ENCODE peak calls at places on chromosomes 3 and 15, in nine cellular contexts. M is heart left ventricle; Z is CD8-positive, alpha-beta T cell; S is fibroblast of lung; C is OCI-LY7; D is CD4-positive, alpha-beta T cell; G is cardiac fibroblast; O is heart right ventricle; Y is tibial artery. R is an unnamed sample.

GRCh38 chr15:60000824-60001641 is 3.1 kb upstream of the FOXB1 start:
- DNase-seq in M (no peak), Z (no peak), S (peak; percentile 19), C (no peak), D (no peak), G (no peak), O (no peak), Y (no peak), R (no peak)

GRCh38 chr15:37133619-37134018 is 33.3 kb upstream of the MEIS2 start:
- DNase-seq in M (no peak), Z (no peak), S (peak; percentile 61), C (peak; percentile 9), D (no peak), G (peak; percentile 68), O (no peak), Y (no peak), R (no peak)

GRCh38 chr3:29420106-29420505 is 139.2 kb downstream of the RBMS3 start:
- DNase-seq in M (no peak), Z (no peak), S (no peak), C (no peak), D (no peak), G (no peak), O (no peak), Y (no peak), R (no peak)

GRCh38 chr3:13880811-13881156 is 913 bp upstream of the WNT7A start:
- DNase-seq in M (no peak), Z (no peak), S (no peak), C (no peak), D (no peak), G (no peak), O (no peak), Y (no peak), R (no peak)

GRCh38 chr3:194042947-194043346 is 93.0 kb upstream of the HES1 start:
- DNase-seq in M (no peak), Z (no peak), S (peak; percentile 18), C (no peak), D (no peak), G (peak; percentile 18), O (no peak), Y (no peak), R (no peak)

GRCh38 chr15:90871097-90871715 is 2.8 kb downstream of the FURIN start:
- DNase-seq in M (peak; percentile 78), Z (no peak), S (peak; percentile 28), C (peak; percentile 50), D (peak; percentile 27), G (peak; percentile 38), O (peak; percentile 53), Y (no peak), R (no peak)

GRCh38 chr3:187954486-187955075 is 199.4 kb upstream of the LPP start:
- DNase-seq in M (no peak), Z (no peak), S (peak; percentile 87), C (no peak), D (no peak), G (peak; percentile 63), O (no peak), Y (no peak), R (no peak)

GRCh38 chr3:56612146-56612545 is 55.2 kb downstream of the CCDC66 start:
- DNase-seq in M (no peak), Z (no peak), S (no peak), C (no peak), D (no peak), G (no peak), O (no peak), Y (no peak), R (no peak)

GRCh38 chr3:192246847-192247520 is 480.4 kb downstream of the FGF12 start:
- DNase-seq in M (no peak), Z (no peak), S (no peak), C (no peak), D (no peak), G (no peak), O (no peak), Y (no peak), R (no peak)

GRCh38 chr3:173748140-173748539 is 350.6 kb downstream of the NLGN1 start:
- DNase-seq in M (no peak), Z (no peak), S (no peak), C (no peak), D (no peak), G (peak; percentile 22), O (no peak), Y (no peak), R (no peak)

GRCh38 chr3:156443079-156443478 is 111.8 kb downstream of the SSR3 start:
- DNase-seq in M (no peak), Z (no peak), S (no peak), C (no peak), D (no peak), G (peak; percentile 34), O (no peak), Y (no peak), R (no peak)

GRCh38 chr15:95111969-95112368 is 880.6 kb downstream of the MCTP2 start:
- DNase-seq in M (no peak), Z (no peak), S (no peak), C (no peak), D (no peak), G (no peak), O (no peak), Y (no peak), R (no peak)

GRCh38 chr3:100001514-100002270 is 112.6 kb downstream of the FILIP1L start:
- DNase-seq in M (no peak), Z (no peak), S (no peak), C (no peak), D (no peak), G (no peak), O (no peak), Y (no peak), R (no peak)

GRCh38 chr3:114155370-114155821 is 23.5 kb downstream of the DRD3 start:
- DNase-seq in M (no peak), Z (no peak), S (peak; percentile 32), C (peak; percentile 47), D (no peak), G (peak; percentile 57), O (no peak), Y (no peak), R (peak; percentile 6)

GRCh38 chr15:101397521-101398003 is 91.9 kb downstream of the PCSK6 start:
- DNase-seq in M (no peak), Z (no peak), S (no peak), C (no peak), D (no peak), G (no peak), O (no peak), Y (no peak), R (no peak)

GRCh38 chr3:62371735-62372591 is 1.4 kb downstream of the FEZF2 start:
- DNase-seq in M (no peak), Z (no peak), S (no peak), C (no peak), D (no peak), G (no peak), O (no peak), Y (no peak), R (no peak)

GRCh38 chr3:196219194-196219969 is 3.0 kb downstream of the SLC51A start:
- DNase-seq in M (no peak), Z (peak; percentile 47), S (peak; percentile 83), C (peak; percentile 59), D (peak; percentile 72), G (peak; percentile 92), O (peak; percentile 38), Y (peak; percentile 63), R (no peak)

GRCh38 chr3:13718437-13718836 is 161.4 kb downstream of the WNT7A start:
- DNase-seq in M (peak; percentile 42), Z (no peak), S (no peak), C (no peak), D (no peak), G (no peak), O (no peak), Y (no peak), R (no peak)

GRCh38 chr3:125141596-125142417 is 70.7 kb downstream of the SLC12A8 start:
- DNase-seq in M (peak; percentile 89), Z (peak; percentile 57), S (peak; percentile 50), C (no peak), D (peak; percentile 75), G (peak; percentile 62), O (peak; percentile 78), Y (peak; percentile 56), R (peak; percentile 68)

GRCh38 chr3:108301695-108302404 is 5.5 kb downstream of the HHLA2 start:
- DNase-seq in M (no peak), Z (no peak), S (no peak), C (no peak), D (no peak), G (no peak), O (no peak), Y (no peak), R (no peak)

GRCh38 chr3:72338942-72339749 is 509.1 kb downstream of the SHQ1 start:
- DNase-seq in M (no peak), Z (no peak), S (peak; percentile 97), C (no peak), D (no peak), G (peak; percentile 92), O (no peak), Y (peak; percentile 35), R (no peak)

GRCh38 chr3:4063916-4064592 is 239.1 kb upstream of the SETMAR start:
- DNase-seq in M (no peak), Z (no peak), S (no peak), C (no peak), D (no peak), G (no peak), O (no peak), Y (no peak), R (no peak)

GRCh38 chr3:65177879-65178484 is 490.2 kb upstream of the ADAMTS9 start:
- DNase-seq in M (no peak), Z (no peak), S (peak; percentile 7), C (no peak), D (no peak), G (peak; percentile 32), O (no peak), Y (no peak), R (no peak)

GRCh38 chr3:188529228-188529627 is 375.3 kb downstream of the LPP start:
- DNase-seq in M (no peak), Z (no peak), S (peak; percentile 37), C (no peak), D (no peak), G (no peak), O (no peak), Y (no peak), R (no peak)

GRCh38 chr3:53158700-53159414 is 2.2 kb upstream of the PRKCD start:
- DNase-seq in M (no peak), Z (no peak), S (no peak), C (peak; percentile 82), D (no peak), G (peak; percentile 22), O (no peak), Y (no peak), R (no peak)

GRCh38 chr3:127525373-127525772 is 65.2 kb downstream of the TPRA1 start:
- DNase-seq in M (no peak), Z (no peak), S (no peak), C (no peak), D (no peak), G (peak; percentile 29), O (no peak), Y (no peak), R (no peak)

GRCh38 chr15:72855791-72856190 is 72.2 kb upstream of the ADPGK start:
- DNase-seq in M (no peak), Z (no peak), S (no peak), C (no peak), D (no peak), G (no peak), O (no peak), Y (no peak), R (no peak)

GRCh38 chr3:31043184-31043819 is 148.8 kb upstream of the GADL1 start:
- DNase-seq in M (no peak), Z (no peak), S (peak; percentile 40), C (no peak), D (no peak), G (peak; percentile 27), O (no peak), Y (peak; percentile 24), R (no peak)

GRCh38 chr15:63894662-63894949 is 60.9 kb upstream of the HERC1 start:
- DNase-seq in M (no peak), Z (no peak), S (no peak), C (no peak), D (no peak), G (no peak), O (no peak), Y (no peak), R (no peak)

GRCh38 chr15:57495554-57496235 is 96.0 kb upstream of the MYZAP start:
- DNase-seq in M (no peak), Z (no peak), S (no peak), C (no peak), D (no peak), G (peak; percentile 79), O (no peak), Y (no peak), R (no peak)

GRCh38 chr15:78811124-78811824 is at the start of gene ADAMTS7:
- DNase-seq in M (peak; percentile 90), Z (peak; percentile 29), S (peak; percentile 75), C (peak; percentile 61), D (peak; percentile 37), G (peak; percentile 88), O (peak; percentile 87), Y (peak; percentile 58), R (peak; percentile 25)